ENCODE peak calls at places on chromosomes 2 and 18, in eight cellular contexts. I, E, A, W, Q, D, M and Y are unnamed samples.

GRCh38 chr2:132937629-132938028 is 267.6 kb upstream of the LYPD1 start:
- DNase-seq in I (no peak), E (no peak), A (no peak), W (no peak), Q (no peak), D (no peak), M (peak), Y (no peak)

GRCh38 chr2:238445409-238446190 is 18.9 kb downstream of the ASB1 start:
- DNase-seq in I (no peak), E (no peak), A (no peak), W (no peak), Q (no peak), D (no peak), M (no peak), Y (no peak)

GRCh38 chr2:228067309-228067708 is 114.2 kb downstream of the SPHKAP start:
- DNase-seq in I (no peak), E (no peak), A (no peak), W (no peak), Q (no peak), D (no peak), M (no peak), Y (no peak)

GRCh38 chr2:136844546-136844945 is 79.2 kb downstream of the THSD7B start:
- DNase-seq in I (no peak), E (no peak), A (no peak), W (no peak), Q (no peak), D (no peak), M (no peak), Y (no peak)

GRCh38 chr2:238596571-238597551 is 170.1 kb downstream of the ASB1 start:
- DNase-seq in I (no peak), E (peak), A (no peak), W (no peak), Q (peak), D (peak), M (peak), Y (no peak)

GRCh38 chr2:208103616-208104015 is 20.7 kb downstream of the CRYGD start:
- DNase-seq in I (no peak), E (no peak), A (no peak), W (no peak), Q (no peak), D (no peak), M (no peak), Y (no peak)

GRCh38 chr2:202072737-202073396 is at the start of gene KIAA2012:
- DNase-seq in I (no peak), E (no peak), A (no peak), W (no peak), Q (no peak), D (peak), M (no peak), Y (no peak)

GRCh38 chr2:160932960-160933359 is 227.3 kb upstream of the TANK start:
- DNase-seq in I (no peak), E (no peak), A (no peak), W (no peak), Q (peak), D (no peak), M (no peak), Y (no peak)

GRCh38 chr2:118431188-118431562 is 342.9 kb downstream of the INSIG2 start:
- DNase-seq in I (no peak), E (no peak), A (no peak), W (no peak), Q (no peak), D (no peak), M (peak), Y (no peak)

GRCh38 chr2:55156326-55156725 is 75.8 kb downstream of the CLHC1 start:
- DNase-seq in I (no peak), E (no peak), A (no peak), W (no peak), Q (no peak), D (no peak), M (peak), Y (no peak)

GRCh38 chr2:25817630-25818029 is 60.7 kb downstream of the ASXL2 start:
- DNase-seq in I (peak), E (no peak), A (no peak), W (no peak), Q (no peak), D (no peak), M (no peak), Y (no peak)

GRCh38 chr18:5895886-5896740 is 791 bp upstream of the TMEM200C start:
- DNase-seq in I (no peak), E (no peak), A (no peak), W (no peak), Q (no peak), D (no peak), M (peak), Y (peak)

GRCh38 chr2:71935291-71935848 is 212.3 kb downstream of the CYP26B1 start:
- DNase-seq in I (no peak), E (no peak), A (no peak), W (no peak), Q (no peak), D (no peak), M (peak), Y (no peak)